ENCODE peak calls at places on chromosomes 1 and 21, in seven cellular contexts. One of them, this sample, is unnamed.
A peak's percentile ranks its signal among the peaks of the same experiment; 100 is the strongest.

GRCh38 chr1:81590171-81590570 is 210.6 kb upstream of the ADGRL2 start:
- DNase-seq in GM19239: no peak
- DNase-seq in stimulated activated CD4-positive, alpha-beta T cell treated with anti-CD3 and anti-CD28 coated beads, Interleukin-1b, Interleukin-23, amount 100 ng/mL, for 24 hours: no peak
- DNase-seq in H9: no peak
- DNase-seq in tibial artery: no peak
- DNase-seq in psoas muscle: no peak
- DNase-seq in substantia nigra: no peak
- DNase-seq in this sample: no peak

GRCh38 chr1:227887697-227888403 is 59.9 kb downstream of the WNT9A start:
- DNase-seq in GM19239: no peak
- DNase-seq in stimulated activated CD4-positive, alpha-beta T cell treated with anti-CD3 and anti-CD28 coated beads, Interleukin-1b, Interleukin-23, amount 100 ng/mL, for 24 hours: no peak
- DNase-seq in H9: peak; percentile 74
- DNase-seq in tibial artery: peak; percentile 46
- DNase-seq in psoas muscle: peak; percentile 77
- DNase-seq in substantia nigra: no peak
- DNase-seq in this sample: peak; percentile 37

GRCh38 chr1:202643397-202644218 is 66.6 kb downstream of the SYT2 start:
- DNase-seq in GM19239: no peak
- DNase-seq in stimulated activated CD4-positive, alpha-beta T cell treated with anti-CD3 and anti-CD28 coated beads, Interleukin-1b, Interleukin-23, amount 100 ng/mL, for 24 hours: no peak
- DNase-seq in H9: no peak
- DNase-seq in tibial artery: no peak
- DNase-seq in psoas muscle: peak; percentile 47
- DNase-seq in substantia nigra: no peak
- DNase-seq in this sample: no peak

GRCh38 chr21:35801388-35801787 is 258.9 kb downstream of the SETD4 start:
- DNase-seq in GM19239: no peak
- DNase-seq in stimulated activated CD4-positive, alpha-beta T cell treated with anti-CD3 and anti-CD28 coated beads, Interleukin-1b, Interleukin-23, amount 100 ng/mL, for 24 hours: no peak
- DNase-seq in H9: no peak
- DNase-seq in tibial artery: no peak
- DNase-seq in psoas muscle: no peak
- DNase-seq in substantia nigra: no peak
- DNase-seq in this sample: no peak

GRCh38 chr1:203480525-203481084 is 5.0 kb downstream of the PRELP start:
- DNase-seq in GM19239: no peak
- DNase-seq in stimulated activated CD4-positive, alpha-beta T cell treated with anti-CD3 and anti-CD28 coated beads, Interleukin-1b, Interleukin-23, amount 100 ng/mL, for 24 hours: no peak
- DNase-seq in H9: peak; percentile 59
- DNase-seq in tibial artery: peak; percentile 85
- DNase-seq in psoas muscle: peak; percentile 76
- DNase-seq in substantia nigra: no peak
- DNase-seq in this sample: no peak

GRCh38 chr1:214665606-214666110 is 62.7 kb downstream of the CENPF start:
- DNase-seq in GM19239: no peak
- DNase-seq in stimulated activated CD4-positive, alpha-beta T cell treated with anti-CD3 and anti-CD28 coated beads, Interleukin-1b, Interleukin-23, amount 100 ng/mL, for 24 hours: no peak
- DNase-seq in H9: no peak
- DNase-seq in tibial artery: no peak
- DNase-seq in psoas muscle: no peak
- DNase-seq in substantia nigra: no peak
- DNase-seq in this sample: no peak

GRCh38 chr1:226786550-226786949 is 47.5 kb upstream of the ITPKB start:
- DNase-seq in GM19239: no peak
- DNase-seq in stimulated activated CD4-positive, alpha-beta T cell treated with anti-CD3 and anti-CD28 coated beads, Interleukin-1b, Interleukin-23, amount 100 ng/mL, for 24 hours: no peak
- DNase-seq in H9: no peak
- DNase-seq in tibial artery: no peak
- DNase-seq in psoas muscle: no peak
- DNase-seq in substantia nigra: no peak
- DNase-seq in this sample: no peak

GRCh38 chr1:50774759-50775351 is 185.2 kb downstream of the FAF1 start:
- DNase-seq in GM19239: no peak
- DNase-seq in stimulated activated CD4-positive, alpha-beta T cell treated with anti-CD3 and anti-CD28 coated beads, Interleukin-1b, Interleukin-23, amount 100 ng/mL, for 24 hours: no peak
- DNase-seq in H9: no peak
- DNase-seq in tibial artery: no peak
- DNase-seq in psoas muscle: no peak
- DNase-seq in substantia nigra: no peak
- DNase-seq in this sample: no peak

GRCh38 chr1:34790985-34791384 is 1.8 kb upstream of the GJA4 start:
- DNase-seq in GM19239: no peak
- DNase-seq in stimulated activated CD4-positive, alpha-beta T cell treated with anti-CD3 and anti-CD28 coated beads, Interleukin-1b, Interleukin-23, amount 100 ng/mL, for 24 hours: no peak
- DNase-seq in H9: no peak
- DNase-seq in tibial artery: peak; percentile 57
- DNase-seq in psoas muscle: no peak
- DNase-seq in substantia nigra: no peak
- DNase-seq in this sample: peak; percentile 31

GRCh38 chr1:197465528-197466205 is 197.6 kb downstream of the CRB1 start:
- DNase-seq in GM19239: no peak
- DNase-seq in stimulated activated CD4-positive, alpha-beta T cell treated with anti-CD3 and anti-CD28 coated beads, Interleukin-1b, Interleukin-23, amount 100 ng/mL, for 24 hours: no peak
- DNase-seq in H9: no peak
- DNase-seq in tibial artery: no peak
- DNase-seq in psoas muscle: no peak
- DNase-seq in substantia nigra: no peak
- DNase-seq in this sample: no peak

GRCh38 chr1:234478152-234478480 is 863 bp downstream of the TARBP1 start:
- DNase-seq in GM19239: peak; percentile 59
- DNase-seq in stimulated activated CD4-positive, alpha-beta T cell treated with anti-CD3 and anti-CD28 coated beads, Interleukin-1b, Interleukin-23, amount 100 ng/mL, for 24 hours: peak; percentile 32
- DNase-seq in H9: peak; percentile 76
- DNase-seq in tibial artery: peak; percentile 41
- DNase-seq in psoas muscle: no peak
- DNase-seq in substantia nigra: no peak
- DNase-seq in this sample: peak; percentile 60

GRCh38 chr1:204494281-204495077 is at the start of gene PIK3C2B:
- DNase-seq in GM19239: peak; percentile 75
- DNase-seq in stimulated activated CD4-positive, alpha-beta T cell treated with anti-CD3 and anti-CD28 coated beads, Interleukin-1b, Interleukin-23, amount 100 ng/mL, for 24 hours: no peak
- DNase-seq in H9: peak; percentile 82
- DNase-seq in tibial artery: peak; percentile 75
- DNase-seq in psoas muscle: peak; percentile 93
- DNase-seq in substantia nigra: no peak
- DNase-seq in this sample: peak; percentile 74

GRCh38 chr1:229621663-229622062 is 4.3 kb downstream of the TAF5L start:
- DNase-seq in GM19239: no peak
- DNase-seq in stimulated activated CD4-positive, alpha-beta T cell treated with anti-CD3 and anti-CD28 coated beads, Interleukin-1b, Interleukin-23, amount 100 ng/mL, for 24 hours: no peak
- DNase-seq in H9: no peak
- DNase-seq in tibial artery: no peak
- DNase-seq in psoas muscle: no peak
- DNase-seq in substantia nigra: no peak
- DNase-seq in this sample: no peak

GRCh38 chr1:41545996-41546938 is 61.8 kb upstream of the EDN2 start:
- DNase-seq in GM19239: no peak
- DNase-seq in stimulated activated CD4-positive, alpha-beta T cell treated with anti-CD3 and anti-CD28 coated beads, Interleukin-1b, Interleukin-23, amount 100 ng/mL, for 24 hours: no peak
- DNase-seq in H9: no peak
- DNase-seq in tibial artery: no peak
- DNase-seq in psoas muscle: no peak
- DNase-seq in substantia nigra: no peak
- DNase-seq in this sample: no peak

GRCh38 chr1:51473716-51474115 is 45.4 kb downstream of the EPS15 start:
- DNase-seq in GM19239: no peak
- DNase-seq in stimulated activated CD4-positive, alpha-beta T cell treated with anti-CD3 and anti-CD28 coated beads, Interleukin-1b, Interleukin-23, amount 100 ng/mL, for 24 hours: no peak
- DNase-seq in H9: no peak
- DNase-seq in tibial artery: no peak
- DNase-seq in psoas muscle: no peak
- DNase-seq in substantia nigra: no peak
- DNase-seq in this sample: no peak

GRCh38 chr1:43267291-43267805 is 2.4 kb upstream of the TMEM125 start:
- DNase-seq in GM19239: no peak
- DNase-seq in stimulated activated CD4-positive, alpha-beta T cell treated with anti-CD3 and anti-CD28 coated beads, Interleukin-1b, Interleukin-23, amount 100 ng/mL, for 24 hours: no peak
- DNase-seq in H9: peak; percentile 28
- DNase-seq in tibial artery: no peak
- DNase-seq in psoas muscle: no peak
- DNase-seq in substantia nigra: no peak
- DNase-seq in this sample: no peak

GRCh38 chr1:74812180-74812541 is 79.2 kb downstream of the TYW3 start:
- DNase-seq in GM19239: no peak
- DNase-seq in stimulated activated CD4-positive, alpha-beta T cell treated with anti-CD3 and anti-CD28 coated beads, Interleukin-1b, Interleukin-23, amount 100 ng/mL, for 24 hours: no peak
- DNase-seq in H9: no peak
- DNase-seq in tibial artery: no peak
- DNase-seq in psoas muscle: no peak
- DNase-seq in substantia nigra: no peak
- DNase-seq in this sample: no peak

GRCh38 chr21:40425981-40426380 is 421.0 kb downstream of the DSCAM start:
- DNase-seq in GM19239: no peak
- DNase-seq in stimulated activated CD4-positive, alpha-beta T cell treated with anti-CD3 and anti-CD28 coated beads, Interleukin-1b, Interleukin-23, amount 100 ng/mL, for 24 hours: no peak
- DNase-seq in H9: no peak
- DNase-seq in tibial artery: no peak
- DNase-seq in psoas muscle: no peak
- DNase-seq in substantia nigra: no peak
- DNase-seq in this sample: no peak

GRCh38 chr21:37915516-37915915 is 741 bp downstream of the KCNJ6 start:
- DNase-seq in GM19239: no peak
- DNase-seq in stimulated activated CD4-positive, alpha-beta T cell treated with anti-CD3 and anti-CD28 coated beads, Interleukin-1b, Interleukin-23, amount 100 ng/mL, for 24 hours: no peak
- DNase-seq in H9: peak; percentile 43
- DNase-seq in tibial artery: no peak
- DNase-seq in psoas muscle: no peak
- DNase-seq in substantia nigra: no peak
- DNase-seq in this sample: no peak

GRCh38 chr1:43449708-43450069 is 4.0 kb downstream of the HYI start:
- DNase-seq in GM19239: no peak
- DNase-seq in stimulated activated CD4-positive, alpha-beta T cell treated with anti-CD3 and anti-CD28 coated beads, Interleukin-1b, Interleukin-23, amount 100 ng/mL, for 24 hours: no peak
- DNase-seq in H9: peak; percentile 9
- DNase-seq in tibial artery: no peak
- DNase-seq in psoas muscle: peak; percentile 52
- DNase-seq in substantia nigra: no peak
- DNase-seq in this sample: no peak

GRCh38 chr1:231866392-231867331 is 240.1 kb downstream of the DISC1 start:
- DNase-seq in GM19239: peak; percentile 22
- DNase-seq in stimulated activated CD4-positive, alpha-beta T cell treated with anti-CD3 and anti-CD28 coated beads, Interleukin-1b, Interleukin-23, amount 100 ng/mL, for 24 hours: peak; percentile 26
- DNase-seq in H9: peak; percentile 50
- DNase-seq in tibial artery: no peak
- DNase-seq in psoas muscle: no peak
- DNase-seq in substantia nigra: no peak
- DNase-seq in this sample: no peak

GRCh38 chr1:167499106-167499505 is 19.2 kb downstream of the CD247 start:
- DNase-seq in GM19239: no peak
- DNase-seq in stimulated activated CD4-positive, alpha-beta T cell treated with anti-CD3 and anti-CD28 coated beads, Interleukin-1b, Interleukin-23, amount 100 ng/mL, for 24 hours: no peak
- DNase-seq in H9: no peak
- DNase-seq in tibial artery: no peak
- DNase-seq in psoas muscle: no peak
- DNase-seq in substantia nigra: no peak
- DNase-seq in this sample: no peak

GRCh38 chr1:8256321-8256720 is 61.6 kb upstream of the SLC45A1 start:
- DNase-seq in GM19239: no peak
- DNase-seq in stimulated activated CD4-positive, alpha-beta T cell treated with anti-CD3 and anti-CD28 coated beads, Interleukin-1b, Interleukin-23, amount 100 ng/mL, for 24 hours: no peak
- DNase-seq in H9: no peak
- DNase-seq in tibial artery: no peak
- DNase-seq in psoas muscle: no peak
- DNase-seq in substantia nigra: no peak
- DNase-seq in this sample: no peak

GRCh38 chr21:26067836-26068401 is 102.7 kb downstream of the APP start:
- DNase-seq in GM19239: no peak
- DNase-seq in stimulated activated CD4-positive, alpha-beta T cell treated with anti-CD3 and anti-CD28 coated beads, Interleukin-1b, Interleukin-23, amount 100 ng/mL, for 24 hours: no peak
- DNase-seq in H9: no peak
- DNase-seq in tibial artery: no peak
- DNase-seq in psoas muscle: no peak
- DNase-seq in substantia nigra: no peak
- DNase-seq in this sample: no peak

GRCh38 chr1:237799762-237800474 is 90.8 kb downstream of the ZP4 start:
- DNase-seq in GM19239: peak; percentile 23
- DNase-seq in stimulated activated CD4-positive, alpha-beta T cell treated with anti-CD3 and anti-CD28 coated beads, Interleukin-1b, Interleukin-23, amount 100 ng/mL, for 24 hours: no peak
- DNase-seq in H9: peak; percentile 88
- DNase-seq in tibial artery: no peak
- DNase-seq in psoas muscle: no peak
- DNase-seq in substantia nigra: no peak
- DNase-seq in this sample: no peak

GRCh38 chr1:187185389-187185788 is 356.6 kb downstream of the PLA2G4A start:
- DNase-seq in GM19239: no peak
- DNase-seq in stimulated activated CD4-positive, alpha-beta T cell treated with anti-CD3 and anti-CD28 coated beads, Interleukin-1b, Interleukin-23, amount 100 ng/mL, for 24 hours: no peak
- DNase-seq in H9: no peak
- DNase-seq in tibial artery: no peak
- DNase-seq in psoas muscle: no peak
- DNase-seq in substantia nigra: no peak
- DNase-seq in this sample: no peak

GRCh38 chr1:15028117-15028516 is 125.4 kb upstream of the TMEM51 start:
- DNase-seq in GM19239: no peak
- DNase-seq in stimulated activated CD4-positive, alpha-beta T cell treated with anti-CD3 and anti-CD28 coated beads, Interleukin-1b, Interleukin-23, amount 100 ng/mL, for 24 hours: no peak
- DNase-seq in H9: no peak
- DNase-seq in tibial artery: peak; percentile 53
- DNase-seq in psoas muscle: peak; percentile 66
- DNase-seq in substantia nigra: peak; percentile 19
- DNase-seq in this sample: no peak

GRCh38 chr1:117093091-117093534 is 28.4 kb downstream of the TRIM45 start:
- DNase-seq in GM19239: no peak
- DNase-seq in stimulated activated CD4-positive, alpha-beta T cell treated with anti-CD3 and anti-CD28 coated beads, Interleukin-1b, Interleukin-23, amount 100 ng/mL, for 24 hours: no peak
- DNase-seq in H9: peak; percentile 50
- DNase-seq in tibial artery: peak; percentile 40
- DNase-seq in psoas muscle: peak; percentile 81
- DNase-seq in substantia nigra: no peak
- DNase-seq in this sample: peak; percentile 78